ENCODE peak calls at places on chromosomes 13 and 19, in six cellular contexts. X is left lung; A is right lobe of liver; V is CD8-positive, alpha-beta T cell; Z is breast epithelium; S is mammary epithelial cell. Y is an unnamed sample.

GRCh38 chr13:32911506-32911905 is 104.7 kb upstream of the KL start:
- DNase-seq in Z (no peak), A (no peak), V (no peak), X (no peak), S (peak; percentile 51), Y (no peak)

GRCh38 chr19:53432088-53432661 is 391 bp downstream of the ZNF761 start:
- DNase-seq in Z (no peak), X (peak; percentile 40), S (peak; percentile 33), V (no peak), A (peak; percentile 34), Y (no peak)

GRCh38 chr13:20546559-20546958 is 20.4 kb upstream of the IFT88 start:
- DNase-seq in A (no peak), V (no peak), X (no peak), Z (no peak), S (no peak), Y (no peak)

GRCh38 chr13:42924290-42924803 is 67.7 kb downstream of the EPSTI1 start:
- DNase-seq in A (no peak), X (no peak), S (no peak), Z (no peak), V (no peak), Y (no peak)

GRCh38 chr13:100491164-100491847 is 97.3 kb downstream of the GGACT start:
- DNase-seq in Z (no peak), V (no peak), A (no peak), X (no peak), S (no peak), Y (no peak)

GRCh38 chr19:38389101-38389925 is 816 bp downstream of the SPRED3 start:
- DNase-seq in A (no peak), Z (no peak), V (no peak), S (peak; percentile 66), X (no peak), Y (no peak)

GRCh38 chr19:29318581-29318980 is 105.6 kb upstream of the UQCRFS1 start:
- DNase-seq in V (no peak), A (no peak), S (no peak), Z (no peak), X (no peak), Y (no peak)

GRCh38 chr13:49310251-49310650 is 62.5 kb downstream of the CDADC1 start:
- DNase-seq in Z (no peak), X (no peak), A (no peak), V (no peak), S (no peak), Y (no peak)

GRCh38 chr19:57338798-57339378 is 12.2 kb upstream of the ZNF304 start:
- DNase-seq in X (no peak), V (no peak), A (no peak), S (no peak), Z (no peak), Y (no peak)

GRCh38 chr19:10142701-10143375 is 23.1 kb upstream of the EIF3G start:
- DNase-seq in S (no peak), V (peak; percentile 19), A (no peak), Z (no peak), X (no peak), Y (no peak)

GRCh38 chr19:56271096-56271495 is 1.5 kb upstream of the EDDM13 start:
- DNase-seq in S (no peak), Z (no peak), A (no peak), V (no peak), X (no peak), Y (no peak)

GRCh38 chr19:13727798-13728197 is 36.5 kb upstream of the MRI1 start:
- DNase-seq in X (no peak), V (no peak), A (no peak), S (no peak), Z (no peak), Y (no peak)

GRCh38 chr19:46785054-46785979 is 3.1 kb downstream of the SLC1A5 start:
- DNase-seq in A (no peak), Z (no peak), S (no peak), V (no peak), X (no peak), Y (no peak)

GRCh38 chr13:35475960-35476943 is at the start of gene MAB21L1:
- DNase-seq in X (no peak), V (no peak), Z (peak; percentile 49), S (peak; percentile 2), A (no peak), Y (no peak)

GRCh38 chr13:76597868-76598267 is 288.3 kb downstream of the KCTD12 start:
- DNase-seq in V (no peak), A (no peak), Z (no peak), S (no peak), X (no peak), Y (no peak)

GRCh38 chr19:13849991-13850909 is 26.7 kb upstream of the NANOS3 start:
- DNase-seq in A (peak; percentile 87), S (peak; percentile 69), Z (peak; percentile 79), X (peak; percentile 84), V (peak; percentile 56), Y (peak; percentile 65)

GRCh38 chr13:103100795-103101194 is 34.6 kb upstream of the SLC10A2 start:
- DNase-seq in X (no peak), S (peak; percentile 41), V (no peak), Z (no peak), A (no peak), Y (no peak)

GRCh38 chr13:113905942-113906341 is 42.1 kb upstream of the GAS6 start:
- DNase-seq in Z (peak; percentile 7), X (no peak), V (no peak), S (no peak), A (no peak), Y (no peak)

DNA sequence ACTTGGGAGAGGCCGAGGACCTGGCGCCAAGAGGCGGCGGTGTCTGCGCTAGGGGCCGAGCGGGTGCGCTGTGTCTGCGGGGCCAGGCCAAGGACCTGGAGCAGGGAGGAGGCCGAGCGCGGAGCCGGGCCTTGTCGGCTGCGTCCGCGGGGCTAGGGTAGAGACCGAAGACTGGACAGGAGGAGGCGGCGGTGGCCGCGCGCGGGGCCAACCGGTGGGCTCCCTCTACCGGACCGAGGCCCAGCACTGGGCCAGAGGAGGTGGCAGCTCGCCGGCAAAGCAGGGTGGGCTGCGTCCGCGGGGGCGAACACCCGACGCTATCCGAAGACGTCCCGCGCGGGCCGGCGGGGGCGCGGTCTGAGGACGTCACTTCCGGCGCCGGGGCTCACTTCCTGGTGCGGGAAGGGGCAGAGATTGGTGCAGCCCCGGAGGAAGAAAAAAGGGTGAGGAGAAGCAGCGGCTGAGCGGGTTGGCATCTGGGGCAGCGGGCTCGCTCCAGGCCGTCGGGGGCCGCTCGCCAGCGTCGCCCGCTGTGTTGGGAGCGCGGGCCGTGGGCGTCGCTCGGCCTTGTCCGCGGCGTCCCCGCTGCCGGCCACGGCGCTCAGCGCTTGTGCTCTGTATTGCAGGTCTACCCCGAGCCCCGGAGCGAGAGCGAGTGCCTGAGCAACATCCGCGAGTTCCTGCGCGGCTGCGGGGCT is 38.3 kb downstream of the ARHGEF7 start:
- DNase-seq in A (peak; percentile 93), S (peak; percentile 90), Z (peak; percentile 85), X (peak; percentile 92), V (peak; percentile 86), Y (peak; percentile 96)
- H3K27me3 ChIP-seq in A (no peaks in the 10 kb centered on the region), S (no peaks in the 10 kb centered on the region), Z (no peaks in the 10 kb centered on the region), X (no peaks in the 10 kb centered on the region), V (no peaks in the 10 kb centered on the region), Y (no peaks in the 10 kb centered on the region)

GRCh38 chr19:3671680-3672574 is 28.3 kb downstream of the PIP5K1C start:
- DNase-seq in X (no peak), A (no peak), V (no peak), Z (no peak), S (no peak), Y (no peak)
- H3K36me3 ChIP-seq in X (no peaks in the 10 kb centered on the region), A (no peaks in the 10 kb centered on the region), V (no peaks in the 10 kb centered on the region), Z (no peaks in the 10 kb centered on the region), S (no peaks in the 10 kb centered on the region), Y (no peaks in the 10 kb centered on the region)

DNA sequence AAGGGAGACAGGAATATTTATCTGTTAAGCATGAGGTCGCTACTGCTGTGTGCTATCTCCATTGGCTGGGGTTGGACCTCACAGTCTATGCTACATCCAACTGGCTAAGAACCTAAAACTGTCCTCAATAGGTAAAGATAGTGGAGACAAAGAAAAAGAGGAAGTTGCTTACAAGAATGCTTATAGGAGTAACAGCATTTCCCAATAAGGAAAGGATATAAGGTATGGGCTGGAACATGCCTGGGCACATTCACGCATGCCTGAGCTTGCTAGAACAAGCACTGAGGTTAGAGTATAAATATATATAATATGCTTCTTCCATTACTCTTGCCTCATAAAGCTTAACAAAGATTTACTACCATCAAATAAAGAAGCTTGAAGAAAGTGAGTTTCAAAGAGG is 47.9 kb upstream of the CEACAM21 start:
- DNase-seq in Z (no peak), S (peak; percentile 56), X (no peak), A (no peak), V (no peak), Y (no peak)
- H3K27me3 ChIP-seq in Z (peaks cover 21% of the 10 kb centered on the region), S (no peaks in the 10 kb centered on the region), X (peaks cover 31% of the 10 kb centered on the region), A (no peaks in the 10 kb centered on the region), V (no peaks in the 10 kb centered on the region), Y (no peaks in the 10 kb centered on the region)

DNA sequence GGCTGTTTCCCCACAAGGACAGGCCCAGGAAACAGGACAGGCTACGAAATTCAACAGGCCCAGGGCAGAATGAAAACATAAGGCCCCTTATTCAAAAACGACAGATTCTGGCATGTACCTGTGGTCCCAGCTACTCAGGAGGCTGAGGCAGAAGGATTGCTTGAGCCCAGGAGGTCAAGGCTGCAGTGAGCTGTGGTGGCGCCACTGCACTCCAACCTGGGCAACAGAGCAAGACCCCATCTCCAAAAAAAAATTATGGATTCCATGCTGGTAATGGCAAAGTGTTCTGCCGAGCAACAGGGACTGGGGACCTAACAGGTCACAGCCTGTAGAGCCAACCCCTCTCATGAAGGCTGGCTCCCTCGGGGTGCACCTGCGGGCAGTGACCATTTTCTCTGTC is 52.6 kb upstream of the USE1 start:
- DNase-seq in V (no peak), Z (no peak), S (no peak), X (no peak), A (no peak), Y (no peak)
- H3K36me3 ChIP-seq in V (peaks cover 52% of the 10 kb centered on the region), Z (peaks cover 7% of the 10 kb centered on the region), S (peaks cover 31% of the 10 kb centered on the region), X (no peaks in the 10 kb centered on the region), A (peaks cover 12% of the 10 kb centered on the region), Y (peaks cover 52% of the 10 kb centered on the region)

DNA sequence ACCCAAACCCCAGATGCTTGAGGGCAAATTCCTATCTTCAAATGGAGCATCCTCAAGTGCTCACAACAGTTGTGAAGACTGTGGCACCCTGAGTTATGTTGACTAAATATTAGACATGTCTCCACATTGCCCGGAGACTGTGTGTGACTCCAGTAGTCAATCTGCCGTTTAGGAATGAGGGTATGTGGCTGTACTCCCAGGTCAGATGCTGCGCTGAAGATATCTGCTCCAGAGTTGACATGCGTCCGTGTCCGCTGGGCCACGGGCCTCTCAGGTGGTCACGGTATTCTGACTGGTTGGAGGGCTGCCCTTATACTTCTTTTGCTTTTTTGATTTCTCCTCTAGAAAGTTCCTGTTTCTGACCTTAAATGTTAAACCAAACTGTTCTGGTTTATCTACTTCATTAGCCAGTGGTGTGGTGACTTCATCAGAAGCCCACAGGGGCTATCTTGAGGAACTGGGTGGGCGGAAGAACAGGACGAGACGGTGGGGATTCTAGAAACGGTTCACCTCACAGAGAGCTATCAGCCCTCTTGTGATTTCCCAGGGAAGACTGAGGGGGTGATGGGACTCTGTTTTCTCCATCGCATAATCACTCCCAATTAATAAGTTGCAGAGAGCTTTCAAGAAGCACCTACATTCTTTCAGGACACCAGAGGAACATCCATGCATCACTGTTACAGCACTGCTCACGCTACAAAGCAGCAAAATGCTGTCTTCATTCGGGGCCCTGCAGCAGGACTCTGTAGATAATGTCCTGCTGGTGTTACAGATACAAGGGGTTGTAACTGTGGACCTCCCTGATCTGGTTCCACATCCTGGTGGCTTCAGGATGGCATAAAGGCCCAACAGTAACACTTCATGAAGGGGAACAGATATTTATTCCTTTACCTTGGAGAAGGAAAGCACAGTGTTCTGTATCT is 1.3 kb upstream of the LCP1 start:
- DNase-seq in Z (no peak), V (no peak), S (no peak), A (no peak), X (no peak), Y (no peak)
- H3K27me3 ChIP-seq in Z (no peaks in the 10 kb centered on the region), V (no peaks in the 10 kb centered on the region), S (no peaks in the 10 kb centered on the region), A (no peaks in the 10 kb centered on the region), X (no peaks in the 10 kb centered on the region), Y (no peaks in the 10 kb centered on the region)